ENCODE peak calls at places on chromosomes 1 and 21, in four cellular contexts. T, Q, M and F are unnamed samples.

GRCh38 chr1:42931911-42932422 is 26.7 kb downstream of the SLC2A1 start:
- DNase-seq in Q (no peak), M (no peak), T (peak; percentile 58), F (peak; percentile 93)

GRCh38 chr1:51861669-51862068 is 16.9 kb downstream of the NRDC start:
- DNase-seq in Q (peak; percentile 51), T (no peak), M (no peak), F (no peak)

GRCh38 chr1:167533851-167534300 is 15.5 kb upstream of the CD247 start:
- DNase-seq in Q (peak; percentile 50), T (peak; percentile 63), M (peak; percentile 72), F (no peak)

GRCh38 chr1:7026188-7026587 is 240.9 kb downstream of the CAMTA1 start:
- DNase-seq in T (no peak), Q (no peak), M (no peak), F (no peak)

GRCh38 chr1:234924450-234925355 is 203.9 kb downstream of the TOMM20 start:
- DNase-seq in T (no peak), M (peak; percentile 11), Q (no peak), F (peak; percentile 78)

GRCh38 chr1:58727363-58727762 is 27.5 kb upstream of the MYSM1 start:
- DNase-seq in M (no peak), T (no peak), Q (peak; percentile 89), F (no peak)

GRCh38 chr1:172545349-172546004 is 12.5 kb downstream of the SUCO start:
- DNase-seq in T (no peak), M (no peak), Q (no peak), F (no peak)

GRCh38 chr1:26191739-26192138 is 1.3 kb downstream of the CATSPER4 start:
- DNase-seq in Q (no peak), M (no peak), T (no peak), F (no peak)

GRCh38 chr1:9595156-9595967 is 6.7 kb downstream of the TMEM201 start:
- DNase-seq in Q (no peak), T (no peak), M (no peak), F (no peak)

GRCh38 chr1:219660666-219661463 is 48.0 kb upstream of the ZC3H11B start:
- DNase-seq in Q (peak; percentile 88), M (peak; percentile 88), T (peak; percentile 85), F (peak; percentile 82)

GRCh38 chr21:35410123-35410522 is 361.0 kb upstream of the RUNX1 start:
- DNase-seq in Q (no peak), M (no peak), T (no peak), F (no peak)

GRCh38 chr1:97123717-97124446 is 402.3 kb downstream of the PTBP2 start:
- DNase-seq in M (no peak), Q (no peak), T (no peak), F (no peak)

GRCh38 chr21:29704719-29705118 is 235.1 kb downstream of the GRIK1 start:
- DNase-seq in Q (peak; percentile 6), M (no peak), T (no peak), F (no peak)

GRCh38 chr1:11061652-11062365 is 2.0 kb upstream of the SRM start:
- DNase-seq in M (no peak), T (no peak), Q (no peak), F (peak; percentile 7)

DNA sequence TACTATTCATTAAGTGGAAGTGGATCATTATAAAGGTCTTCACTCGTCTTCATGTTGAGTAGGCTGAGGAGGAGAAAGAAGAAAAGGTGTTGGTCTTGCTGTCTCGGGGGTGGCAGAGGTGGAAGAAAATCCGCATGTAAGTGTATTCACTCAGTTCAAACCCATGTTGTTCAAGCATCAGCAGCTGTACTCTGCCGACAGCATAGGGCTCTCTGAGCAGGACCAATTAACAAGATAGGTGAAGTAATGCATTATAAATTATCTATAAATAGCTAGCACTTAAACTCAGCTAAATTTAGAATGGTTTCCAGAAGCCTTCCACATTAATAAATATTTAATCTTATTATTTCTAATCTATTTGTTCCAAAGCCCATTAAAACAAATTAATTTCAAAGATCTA is 116.8 kb downstream of the RGS2 start:
- DNase-seq in T (no peak), Q (no peak), M (no peak), F (no peak)
- TF ChIP-seq POLR2A in T (no peak), Q (no peak), M (no peak), F (no peak)

GRCh38 chr21:46645840-46646239 is 10.4 kb downstream of the PRMT2 start:
- DNase-seq in T (no peak), M (no peak), Q (no peak), F (no peak)
- H3K4me3 ChIP-seq in T (no peak overlapping the region), M (no peak overlapping the region), Q (no peak overlapping the region), F (no peak overlapping the region)

GRCh38 chr1:16387201-16388185 is 20.5 kb downstream of the SZRD1 start:
- DNase-seq in Q (peak; percentile 30), M (no peak), T (no peak), F (no peak)
- TF ChIP-seq POLR2A in Q (no peak), M (no peak), T (no peak), F (no peak)

DNA sequence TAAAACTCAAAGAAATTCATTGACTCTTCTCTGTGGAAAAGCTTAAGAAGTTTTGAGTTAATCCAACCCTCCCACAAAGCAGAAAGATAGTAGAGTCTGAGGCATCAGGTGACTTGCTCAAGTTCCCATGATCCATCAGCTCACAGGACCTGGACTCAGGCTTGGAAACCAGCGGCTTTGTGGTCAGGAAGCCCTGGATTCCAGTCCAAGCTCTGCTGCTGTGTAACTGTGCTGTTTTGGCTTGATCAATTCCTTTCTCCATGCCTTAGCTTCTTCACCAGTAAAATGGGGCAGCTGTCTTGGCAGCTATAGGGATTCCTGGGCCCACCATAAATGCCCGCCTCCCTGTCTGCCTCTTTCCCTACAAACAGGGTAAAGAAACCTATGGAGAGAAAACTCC is 180.2 kb downstream of the HIVEP3 start:
- DNase-seq in T (no peak), Q (peak; percentile 54), M (no peak), F (no peak)
- H3K4me3 ChIP-seq in T (no peak overlapping the region), Q (no peak overlapping the region), M (no peak overlapping the region), F (no peak overlapping the region)

GRCh38 chr1:202144510-202145324 is at the start of gene ARL8A:
- DNase-seq in Q (peak; percentile 10), M (peak; percentile 70), T (peak; percentile 86), F (peak; percentile 94)
- TF ChIP-seq POLR2A in Q (no peak), M (peak; percentile 53), T (peak; percentile 86), F (peak; percentile 49)

GRCh38 chr1:1068077-1068373 is 6.1 kb downstream of the RNF223 start:
- DNase-seq in Q (no peak), M (no peak), T (no peak), F (no peak)
- H3K4me3 ChIP-seq in Q (no peak overlapping the region), M (no peak overlapping the region), T (no peak overlapping the region), F (no peak overlapping the region)

DNA sequence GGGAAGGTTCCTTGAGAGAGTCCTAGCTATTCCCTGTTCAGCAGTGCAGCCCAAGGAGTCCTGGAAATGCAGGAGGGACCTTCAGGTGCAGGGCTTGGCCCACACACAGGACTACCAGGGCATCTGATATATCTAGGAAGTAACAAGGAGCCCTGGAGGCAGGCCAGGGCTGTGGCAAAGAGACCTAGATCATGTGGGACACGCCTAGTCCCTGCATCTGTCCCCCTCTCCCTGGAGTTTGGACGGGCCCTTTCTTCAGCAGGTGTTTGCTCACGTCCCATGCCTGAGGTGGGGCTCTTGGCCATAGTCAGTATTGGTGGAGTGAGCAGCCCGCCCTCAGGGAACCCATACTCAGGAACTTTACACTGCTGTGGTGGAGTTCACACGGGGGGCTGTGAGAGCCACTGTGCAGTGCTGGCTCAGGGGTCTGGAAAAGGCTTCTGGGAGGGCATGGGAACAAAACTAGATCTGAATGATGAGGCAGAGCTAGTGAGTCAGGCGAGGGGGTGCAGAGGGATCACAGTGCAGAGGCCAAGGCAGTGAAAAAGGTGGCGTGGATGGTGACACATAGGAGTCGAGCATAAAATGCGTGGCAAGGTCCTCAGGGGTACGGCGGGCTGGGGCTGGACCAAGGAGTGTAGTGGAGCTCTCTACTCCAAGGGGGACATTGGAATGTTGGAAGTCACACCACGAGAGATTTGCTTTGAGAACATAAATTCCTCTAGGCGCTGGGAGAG is 25.6 kb downstream of the TMEM53 start:
- DNase-seq in M (no peak), Q (no peak), T (no peak), F (no peak)
- TF ChIP-seq POLR2A in M (no peak), Q (no peak), T (no peak), F (no peak)

GRCh38 chr1:222928212-222928611 is 113.4 kb downstream of the DISP1 start:
- DNase-seq in M (peak; percentile 65), Q (peak; percentile 21), T (peak; percentile 65), F (peak; percentile 58)
- H3K4me3 ChIP-seq in M (no peak overlapping the region), Q (no peak overlapping the region), T (no peak overlapping the region), F (no peak overlapping the region)

DNA sequence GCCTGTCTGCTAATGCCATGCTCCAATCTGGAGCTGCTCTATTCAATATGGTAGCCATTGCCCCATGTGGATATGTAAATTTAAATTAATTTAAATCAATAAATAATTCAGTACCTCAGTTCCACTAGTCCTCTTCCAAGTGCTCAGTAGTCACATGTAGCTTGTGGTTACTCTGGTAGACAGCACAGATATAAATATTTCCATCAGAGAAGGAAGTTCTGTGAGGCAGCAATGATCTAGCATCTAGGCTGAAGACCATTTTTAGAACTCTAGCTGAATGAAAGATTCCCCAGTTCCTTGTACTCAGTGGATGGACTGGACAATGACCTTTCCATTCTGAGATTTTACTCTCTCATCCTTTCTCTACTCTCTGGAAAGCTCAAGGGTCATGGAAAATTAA is 25.8 kb upstream of the CAPZB start:
- DNase-seq in Q (no peak), T (no peak), M (no peak), F (no peak)
- TF ChIP-seq POLR2A in Q (no peak), T (no peak), M (no peak), F (no peak)